ENCODE peak calls at places on chromosomes 4 and X, in four cellular contexts. B is A549, D is heart left ventricle, X is GM12892. G is an unnamed sample.

GRCh38 chr4:86092684-86093083 is 267.2 kb downstream of the MAPK10 start:
- DNase-seq in X (no peak), B (peak), D (no peak), G (no peak)

GRCh38 chr4:103904126-103904525 is 184.3 kb upstream of the TACR3 start:
- DNase-seq in B (no peak), X (no peak), D (no peak), G (peak)

GRCh38 chr4:41573458-41574129 is 35.6 kb downstream of the LIMCH1 start:
- DNase-seq in X (no peak), D (no peak), B (no peak), G (no peak)

GRCh38 chrX:153371256-153371655 is 29.9 kb downstream of the PNMA6E start:
- DNase-seq in D (no peak), B (no peak), X (no peak), G (no peak)

GRCh38 chr4:102687373-102687981 is 73.3 kb downstream of the MANBA start:
- DNase-seq in X (no peak), B (peak), D (no peak), G (no peak)

GRCh38 chr4:180060159-180060889 is 2182.9 kb upstream of the TENM3 start:
- DNase-seq in D (no peak), B (peak), X (no peak), G (no peak)

GRCh38 chr4:139295317-139296299 is 5.7 kb upstream of the NAA15 start:
- DNase-seq in X (peak), D (peak), B (peak), G (peak)

GRCh38 chrX:130204647-130205046 is 32.9 kb downstream of the RAB33A start:
- DNase-seq in B (no peak), D (no peak), X (no peak), G (no peak)

GRCh38 chrX:130174051-130174704 is 2.4 kb downstream of the RAB33A start:
- DNase-seq in D (no peak), B (no peak), X (no peak), G (peak)

GRCh38 chr4:20684852-20685763 is 15.2 kb upstream of the PACRGL start:
- DNase-seq in X (no peak), B (peak), D (no peak), G (no peak)

GRCh38 chrX:41110801-41111625 is 25.8 kb downstream of the USP9X start:
- DNase-seq in D (no peak), B (no peak), X (no peak), G (no peak)

DNA sequence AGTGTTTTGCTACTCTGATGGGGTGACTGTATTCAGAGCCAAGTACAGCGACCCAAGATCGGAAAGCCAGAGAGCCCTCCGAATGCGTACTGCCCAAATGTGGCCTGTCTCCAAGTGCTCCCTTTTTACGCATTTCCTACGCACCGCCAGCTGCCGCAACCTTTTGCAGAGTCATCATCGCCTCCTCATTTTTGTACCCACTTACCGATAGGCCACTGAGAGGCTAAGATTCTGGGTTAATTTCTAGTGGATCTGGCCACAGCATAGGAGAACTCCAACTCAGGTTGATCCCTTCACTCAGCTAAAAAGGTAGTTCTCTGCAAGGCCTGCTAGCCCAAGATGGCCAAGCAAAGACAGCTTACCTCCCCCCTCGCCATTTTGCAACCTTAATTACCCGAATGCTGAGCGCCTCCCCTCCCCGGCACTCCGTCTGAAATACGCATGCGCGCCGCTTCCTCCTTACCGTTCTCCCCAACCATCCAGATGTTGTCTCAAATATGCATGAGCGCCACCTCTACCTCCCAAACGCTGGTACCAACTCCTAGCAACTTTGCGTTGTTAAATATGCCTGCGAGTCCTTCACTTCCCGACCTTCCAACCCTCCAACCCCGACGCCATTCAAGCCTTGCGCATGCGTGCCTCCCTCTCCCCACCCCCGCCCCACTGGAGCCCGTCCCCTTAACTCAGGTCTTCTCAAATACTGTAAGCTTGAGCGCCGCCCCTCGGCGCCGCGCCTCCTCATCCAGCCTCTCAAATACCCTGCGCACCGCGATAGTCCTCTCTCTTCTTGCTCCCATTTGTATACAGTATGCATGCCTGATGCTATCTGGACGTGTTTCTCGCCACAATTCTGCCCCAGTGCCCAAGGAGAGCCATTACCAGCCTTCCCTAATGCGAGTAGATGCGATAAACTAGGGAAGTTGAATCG is 11.8 kb upstream of the ZCCHC13 start:
- DNase-seq in D (peak), B (peak), X (peak), G (peak)
- TF ChIP-seq POLR2A in D (peak), B (peak), X (no peak), G (peak)

GRCh38 chr4:124712417-124713212 is at the start of gene ANKRD50:
- DNase-seq in B (peak), X (peak), D (peak), G (peak)
- TF ChIP-seq POLR2A in B (peak), X (no peak), D (peak), G (peak)

GRCh38 chr4:38665846-38666490 is 2.0 kb downstream of the KLF3 start:
- DNase-seq in B (no peak), X (no peak), D (no peak), G (no peak)

GRCh38 chr4:38663021-38663800 is 788 bp upstream of the KLF3 start:
- DNase-seq in X (peak), D (no peak), B (peak), G (no peak)

GRCh38 chr4:38663801-38664703 is at the start of gene KLF3:
- DNase-seq in X (peak), B (peak), D (peak), G (peak)

GRCh38 chr4:38667005-38667771 is 3.2 kb downstream of the KLF3 start:
- DNase-seq in X (no peak), B (peak), D (no peak), G (no peak)

DNA sequence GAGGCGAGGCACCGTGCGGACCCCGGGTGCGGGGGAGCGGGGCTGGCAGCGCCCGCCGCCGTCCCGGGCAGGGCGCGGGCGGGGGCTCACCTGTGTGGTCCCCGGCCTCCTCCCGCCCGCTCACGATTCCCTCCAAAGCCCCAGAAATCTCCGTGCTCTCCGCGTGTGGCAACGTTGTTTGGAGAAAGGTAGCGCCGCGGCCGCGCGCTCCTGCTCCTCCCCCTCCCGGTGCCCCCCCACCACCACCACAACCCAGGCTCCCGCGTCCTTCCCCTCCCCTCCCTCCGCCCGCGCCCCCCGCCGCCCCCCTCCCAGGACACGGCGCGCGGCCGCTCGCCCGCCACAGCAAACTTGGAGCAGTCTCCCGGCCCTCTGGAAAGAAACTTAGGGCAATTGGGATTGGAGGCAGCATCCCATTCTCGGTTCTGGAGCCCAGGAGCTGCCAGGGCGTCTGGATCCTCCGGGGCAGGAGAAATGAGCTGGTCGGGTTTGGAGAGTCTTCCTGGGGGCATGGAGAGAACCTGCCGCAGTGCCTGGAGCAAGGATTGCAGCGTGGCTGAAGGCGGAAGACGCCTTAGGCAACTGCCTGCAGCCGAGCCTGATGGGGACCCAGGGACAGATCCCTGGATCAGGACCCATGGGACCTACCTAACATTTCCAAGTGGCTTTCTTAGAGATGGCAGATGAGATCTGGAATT is 854 bp downstream of the KLF3 start:
- DNase-seq in D (peak), X (no peak), B (no peak), G (no peak)
- TF ChIP-seq POLR2A in D (no peak), X (no peak), B (no peak), G (no peak)

GRCh38 chrX:24025741-24026402 is 1.1 kb downstream of the KLHL15 start:
- DNase-seq in D (no peak), B (peak), X (no peak), G (no peak)
- TF ChIP-seq POLR2A in D (peak), B (no peak), X (no peak), G (no peak)

GRCh38 chr4:185398618-185399017 is 2.0 kb downstream of the ANKRD37 start:
- DNase-seq in B (no peak), D (no peak), X (no peak), G (no peak)

GRCh38 chr4:185394568-185395254 is 1.0 kb downstream of the LRP2BP start:
- DNase-seq in D (no peak), B (no peak), X (no peak), G (no peak)

GRCh38 chr4:185396724-185397402 is at the start of gene ANKRD37:
- DNase-seq in B (no peak), D (peak), X (no peak), G (no peak)

GRCh38 chr4:185395255-185395955 is at the start of gene LRP2BP:
- DNase-seq in D (no peak), X (no peak), B (no peak), G (no peak)

GRCh38 chr4:185395956-185396723 is 416 bp upstream of the LRP2BP start:
- DNase-seq in D (peak), B (peak), X (peak), G (peak)
- TF ChIP-seq POLR2A in D (peak), B (peak), X (peak), G (peak)

GRCh38 chr4:36244257-36245084 is at the start of gene ARAP2:
- DNase-seq in D (peak), B (peak), X (peak), G (peak)
- TF ChIP-seq POLR2A in D (no peak), B (no peak), X (peak), G (no peak)

GRCh38 chrX:119682019-119682989 is 10.7 kb downstream of the SEPTIN6 start:
- DNase-seq in X (no peak), B (no peak), D (no peak), G (no peak)

GRCh38 chrX:119672252-119672825 is 20.6 kb downstream of the SEPTIN6 start:
- DNase-seq in D (no peak), B (no peak), X (no peak), G (no peak)

GRCh38 chrX:119673336-119673735 is 19.6 kb downstream of the SEPTIN6 start:
- DNase-seq in X (no peak), B (no peak), D (no peak), G (no peak)

GRCh38 chrX:119676949-119677653 is 15.9 kb downstream of the SEPTIN6 start:
- DNase-seq in B (no peak), D (no peak), X (no peak), G (no peak)

DNA sequence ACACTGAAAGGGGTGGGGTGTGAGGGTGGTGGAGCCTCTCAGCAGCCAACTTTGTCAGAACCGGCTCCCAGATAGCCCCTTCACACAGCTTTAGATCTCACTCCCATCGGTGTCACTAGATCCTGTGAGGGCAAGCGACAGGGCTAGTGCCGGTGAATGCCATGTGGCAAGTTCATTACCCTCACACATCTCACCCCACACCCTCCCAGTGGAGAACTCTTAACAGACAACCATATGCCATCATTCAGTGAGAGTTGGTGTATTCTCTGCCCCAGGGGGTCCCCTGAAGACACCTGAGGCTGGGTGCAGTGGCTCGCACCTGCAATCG is 15.3 kb downstream of the SEPTIN6 start:
- DNase-seq in X (no peak), D (no peak), B (no peak), G (no peak)
- TF ChIP-seq POLR2A in X (no peak), D (no peak), B (no peak), G (no peak)

G was measured in H54.